ENCODE peak calls at places on chromosomes 2 and 18, in four cellular contexts. S, Z, P and K are unnamed samples.

GRCh38 chr2:240793313-240794177 is 26.5 kb downstream of the KIF1A start:
- DNase-seq in Z (peak), P (no peak), S (peak), K (no peak)

GRCh38 chr2:98387478-98387877 is 41.2 kb downstream of the CNGA3 start:
- DNase-seq in S (no peak), Z (no peak), P (no peak), K (no peak)

GRCh38 chr18:43627833-43628370 is 350.6 kb upstream of the SYT4 start:
- DNase-seq in Z (no peak), P (no peak), S (no peak), K (no peak)

GRCh38 chr2:190344275-190344827 is 962 bp downstream of the INPP1 start:
- DNase-seq in S (no peak), Z (no peak), P (peak), K (no peak)

GRCh38 chr18:8507361-8507760 is 101.9 kb upstream of the RAB12 start:
- DNase-seq in S (no peak), P (no peak), Z (no peak), K (no peak)

GRCh38 chr18:13530215-13530878 is 196.0 kb downstream of the FAM210A start:
- DNase-seq in P (no peak), S (no peak), Z (no peak), K (no peak)

GRCh38 chr2:20506281-20506685 is 59.4 kb downstream of the RHOB start:
- DNase-seq in P (no peak), Z (no peak), S (no peak), K (no peak)

GRCh38 chr18:36187138-36187825 is at the start of gene MOCOS:
- DNase-seq in Z (peak), P (peak), S (peak), K (no peak)

GRCh38 chr2:69269330-69269729 is 117.7 kb downstream of the GFPT1 start:
- DNase-seq in Z (no peak), P (no peak), S (no peak), K (no peak)

GRCh38 chr18:3183103-3183717 is 36.6 kb downstream of the MYOM1 start:
- DNase-seq in P (no peak), S (no peak), Z (no peak), K (no peak)

GRCh38 chr2:128789776-128790455 is 471.2 kb upstream of the HS6ST1 start:
- DNase-seq in S (no peak), Z (peak), P (no peak), K (no peak)

GRCh38 chr2:69489793-69490192 is 52.6 kb upstream of the NFU1 start:
- DNase-seq in Z (no peak), P (no peak), S (no peak), K (no peak)

GRCh38 chr2:200454839-200455801 is 54.7 kb downstream of the KCTD18 start:
- DNase-seq in S (no peak), P (no peak), Z (no peak), K (no peak)

GRCh38 chr2:61432990-61433389 is 37.9 kb downstream of the USP34 start:
- DNase-seq in S (no peak), Z (no peak), P (no peak), K (no peak)

GRCh38 chr2:200814276-200814815 is 2.6 kb downstream of the BZW1 start:
- DNase-seq in Z (no peak), S (no peak), P (no peak), K (no peak)

GRCh38 chr18:79576686-79577351 is 102.8 kb upstream of the CTDP1 start:
- DNase-seq in S (peak), P (no peak), Z (peak), K (no peak)

GRCh38 chr18:52685316-52685715 is 345.3 kb downstream of the DCC start:
- DNase-seq in S (no peak), Z (no peak), P (no peak), K (no peak)

GRCh38 chr2:68915345-68915841 is 37.3 kb downstream of the GKN2 start:
- DNase-seq in S (no peak), P (no peak), Z (no peak), K (no peak)

GRCh38 chr2:237585590-237586221 is 4.8 kb downstream of the RAB17 start:
- DNase-seq in S (peak), P (no peak), Z (no peak), K (no peak)

GRCh38 chr2:213848631-213849030 is 562.2 kb upstream of the VWC2L start:
- DNase-seq in P (no peak), Z (no peak), S (no peak), K (no peak)

GRCh38 chr2:182300603-182301002 is 126.2 kb downstream of the PDE1A start:
- DNase-seq in P (no peak), Z (no peak), S (no peak), K (no peak)

GRCh38 chr2:74984017-74984416 is 25.6 kb downstream of the POLE4 start:
- DNase-seq in Z (no peak), P (no peak), S (no peak), K (no peak)

GRCh38 chr18:13487237-13487636 is 239.1 kb downstream of the FAM210A start:
- DNase-seq in S (no peak), P (no peak), Z (no peak), K (no peak)

GRCh38 chr2:173232956-173233744 is 121.5 kb upstream of the CDCA7 start:
- DNase-seq in Z (no peak), S (no peak), P (no peak), K (no peak)

GRCh38 chr2:207143474-207144190 is 22.1 kb downstream of the KLF7 start:
- DNase-seq in Z (peak), S (peak), P (no peak), K (no peak)

GRCh38 chr2:61255580-61256437 is 93.8 kb downstream of the C2orf74 start:
- DNase-seq in S (no peak), Z (no peak), P (peak), K (peak)

GRCh38 chr2:185161701-185162100 is 563.4 kb downstream of the ZNF804A start:
- DNase-seq in P (no peak), Z (no peak), S (no peak), K (no peak)

GRCh38 chr2:187989925-187990623 is 301.6 kb upstream of the GULP1 start:
- DNase-seq in S (no peak), Z (no peak), P (peak), K (peak)

GRCh38 chr2:224951723-224952481 is 90.4 kb downstream of the DOCK10 start:
- DNase-seq in Z (no peak), S (no peak), P (no peak), K (no peak)

GRCh38 chr2:236177967-236178909 is 10.1 kb upstream of the GBX2 start:
- DNase-seq in S (peak), Z (peak), P (peak), K (no peak)

GRCh38 chr2:88181511-88181910 is 11.4 kb downstream of the THNSL2 start:
- DNase-seq in Z (no peak), S (no peak), P (no peak), K (peak)

GRCh38 chr2:176419591-176420071 is 150.4 kb downstream of the MTX2 start:
- DNase-seq in Z (no peak), S (no peak), P (peak), K (no peak)

GRCh38 chr2:127570282-127571250 is 35.1 kb downstream of the MYO7B start:
- DNase-seq in S (peak), Z (no peak), P (no peak), K (no peak)

GRCh38 chr2:185507703-185508102 is 230.9 kb upstream of the FSIP2 start:
- DNase-seq in S (no peak), P (no peak), Z (no peak), K (no peak)

GRCh38 chr2:75828826-75829225 is 118.1 kb upstream of the GCFC2 start:
- DNase-seq in Z (no peak), S (no peak), P (no peak), K (peak)

GRCh38 chr2:124025349-124025720 is 248 bp downstream of the CNTNAP5 start:
- DNase-seq in S (no peak), Z (no peak), P (no peak), K (no peak)

GRCh38 chr2:120486946-120487345 is 141.0 kb downstream of the INHBB start:
- DNase-seq in Z (no peak), S (peak), P (no peak), K (no peak)

GRCh38 chr18:22549260-22549937 is 131.7 kb upstream of the CTAGE1 start:
- DNase-seq in S (no peak), P (no peak), Z (no peak), K (no peak)

GRCh38 chr18:22546905-22547304 is 129.2 kb upstream of the CTAGE1 start:
- DNase-seq in S (no peak), P (no peak), Z (no peak), K (no peak)

GRCh38 chr18:22550366-22550765 is 132.7 kb upstream of the CTAGE1 start:
- DNase-seq in S (no peak), P (no peak), Z (no peak), K (no peak)

GRCh38 chr18:22545091-22545795 is 127.5 kb upstream of the CTAGE1 start:
- DNase-seq in Z (no peak), P (no peak), S (no peak), K (no peak)

DNA sequence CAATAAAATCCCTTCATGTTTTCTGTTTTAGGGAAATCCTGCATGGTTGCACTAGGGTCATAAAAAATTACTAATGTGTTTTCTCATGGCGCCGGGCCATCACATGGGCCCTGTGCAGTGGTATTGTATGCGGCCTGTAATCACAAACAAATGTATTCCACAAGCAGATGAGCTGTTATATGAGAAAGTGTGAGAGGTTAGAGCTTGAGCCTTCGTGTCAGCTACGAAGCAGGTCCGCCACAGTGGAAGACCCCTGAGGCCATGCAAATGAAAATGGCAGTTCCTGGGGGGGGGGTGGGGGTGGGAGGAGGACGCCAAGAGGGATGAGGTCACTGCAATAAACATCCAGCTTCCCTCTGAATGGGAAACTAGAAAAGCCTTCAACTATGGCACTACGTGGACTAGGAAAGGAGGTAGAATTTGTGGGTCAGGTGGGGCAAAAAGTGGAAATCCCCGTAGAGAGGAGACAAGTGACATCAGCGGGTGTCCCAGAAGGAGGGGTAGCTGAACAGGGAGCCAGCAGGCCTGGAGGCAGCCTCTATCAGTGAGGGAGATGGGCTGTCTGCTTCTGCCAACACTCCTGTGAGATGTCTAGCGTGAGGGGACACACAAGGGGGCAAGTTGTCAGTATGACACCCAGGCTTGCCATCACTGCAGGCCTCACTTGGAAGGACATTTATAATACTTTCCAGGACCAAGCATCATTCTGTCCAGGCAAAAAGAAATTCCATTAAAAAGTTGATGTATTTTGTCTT is 130.3 kb upstream of the CTAGE1 start:
- DNase-seq in P (no peak), Z (no peak), S (no peak), K (no peak)
- H3K27ac ChIP-seq in P (no peak), Z (no peak), S (no peak), K (no peak)

GRCh38 chr18:57983965-57984364 is 60.1 kb upstream of the NEDD4L start:
- DNase-seq in Z (no peak), S (no peak), P (no peak), K (no peak)
- H3K27ac ChIP-seq in Z (no peak), S (no peak), P (no peak), K (no peak)

GRCh38 chr2:10329584-10329879 is 26.8 kb downstream of the HPCAL1 start:
- DNase-seq in Z (no peak), P (no peak), S (no peak), K (no peak)
- H3K27ac ChIP-seq in Z (peak), P (peak), S (no peak), K (no peak)

DNA sequence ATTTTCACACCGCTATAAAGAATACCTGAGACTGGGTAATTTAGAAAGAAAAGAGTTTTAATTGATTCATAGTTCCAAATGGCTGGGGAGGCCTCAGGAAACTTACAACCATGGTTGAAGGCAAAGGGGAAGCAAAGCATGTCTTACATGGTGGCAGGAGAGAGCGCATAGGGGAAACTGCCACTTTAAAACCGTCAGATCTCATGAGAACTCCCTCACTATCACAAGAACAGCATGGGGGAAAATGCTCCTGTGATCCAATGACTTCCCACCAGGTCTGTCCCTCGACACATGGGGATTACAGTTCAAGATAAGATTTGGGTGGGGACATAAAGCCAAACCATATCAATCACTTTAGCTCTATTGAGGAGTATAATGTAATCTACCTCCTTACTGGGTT is 53.5 kb downstream of the ABCB11 start:
- DNase-seq in Z (no peak), P (no peak), S (no peak), K (no peak)
- H3K27ac ChIP-seq in Z (no peak), P (no peak), S (no peak), K (no peak)

GRCh38 chr2:141824790-141825189 is 306.0 kb downstream of the LRP1B start:
- DNase-seq in Z (no peak), S (no peak), P (no peak), K (no peak)
- H3K27ac ChIP-seq in Z (no peak), S (no peak), P (no peak), K (no peak)

DNA sequence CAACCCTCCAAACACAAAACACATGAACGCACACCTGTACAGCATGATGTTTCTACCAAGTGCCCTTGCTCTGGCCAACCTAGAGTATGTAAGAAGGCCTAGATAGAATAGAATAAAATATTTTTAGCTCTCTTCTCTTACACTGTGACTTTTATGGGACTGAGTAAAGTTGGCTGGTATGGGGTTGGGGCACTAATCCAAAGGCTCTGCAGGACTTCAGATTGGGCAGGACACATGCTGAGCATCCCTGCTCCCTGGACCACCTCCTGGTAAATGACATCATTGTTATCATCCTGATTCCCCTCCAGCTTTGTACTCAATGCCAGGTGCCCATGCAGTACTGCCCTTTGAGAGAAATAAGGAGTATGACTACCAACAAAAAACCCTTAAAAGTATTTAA is 322.2 kb downstream of the SLC8A1 start:
- DNase-seq in Z (no peak), P (no peak), S (no peak), K (no peak)
- H3K27ac ChIP-seq in Z (no peak), P (no peak), S (no peak), K (no peak)